ENCODE peak calls at places on chromosome 6, in ten cellular contexts. One of them, this sample, is unnamed.
A peak's percentile ranks its signal among the peaks of the same experiment; 100 is the strongest.

GRCh38 chr6:144151010-144151727 is 852 bp downstream of the STX11 start:
- DNase-seq in fibroblast of lung: no peak
- DNase-seq in cardiac fibroblast: no peak
- DNase-seq in hepatocyte: peak; percentile 28
- DNase-seq in stomach: no peak
- DNase-seq in AG04450: no peak
- DNase-seq in HFFc6: no peak
- DNase-seq in progenitor cell of endocrine pancreas: no peak
- DNase-seq in A549: no peak
- DNase-seq in GM12878: peak; percentile 88
- DNase-seq in this sample: peak; percentile 7

GRCh38 chr6:141510803-141511202 is 621.9 kb upstream of the GJE1 start:
- DNase-seq in fibroblast of lung: peak; percentile 12
- DNase-seq in cardiac fibroblast: no peak
- DNase-seq in hepatocyte: no peak
- DNase-seq in stomach: no peak
- DNase-seq in AG04450: no peak
- DNase-seq in HFFc6: no peak
- DNase-seq in progenitor cell of endocrine pancreas: no peak
- DNase-seq in A549: no peak
- DNase-seq in GM12878: no peak
- DNase-seq in this sample: no peak

GRCh38 chr6:45532626-45533258 is 155.0 kb upstream of the SUPT3H start:
- DNase-seq in fibroblast of lung: peak; percentile 33
- DNase-seq in cardiac fibroblast: peak; percentile 59
- DNase-seq in hepatocyte: no peak
- DNase-seq in stomach: no peak
- DNase-seq in AG04450: no peak
- DNase-seq in HFFc6: no peak
- DNase-seq in progenitor cell of endocrine pancreas: no peak
- DNase-seq in A549: no peak
- DNase-seq in GM12878: no peak
- DNase-seq in this sample: no peak

GRCh38 chr6:150314230-150315188 is 54.3 kb upstream of the IYD start:
- DNase-seq in fibroblast of lung: no peak
- DNase-seq in cardiac fibroblast: no peak
- DNase-seq in hepatocyte: no peak
- DNase-seq in stomach: no peak
- DNase-seq in AG04450: no peak
- DNase-seq in HFFc6: no peak
- DNase-seq in progenitor cell of endocrine pancreas: no peak
- DNase-seq in A549: no peak
- DNase-seq in GM12878: no peak
- DNase-seq in this sample: no peak

GRCh38 chr6:41360314-41360685 is 24.9 kb downstream of the NCR2 start:
- DNase-seq in fibroblast of lung: no peak
- DNase-seq in cardiac fibroblast: no peak
- DNase-seq in hepatocyte: no peak
- DNase-seq in stomach: no peak
- DNase-seq in AG04450: no peak
- DNase-seq in HFFc6: no peak
- DNase-seq in progenitor cell of endocrine pancreas: no peak
- DNase-seq in A549: no peak
- DNase-seq in GM12878: no peak
- DNase-seq in this sample: no peak

GRCh38 chr6:169950558-169950957 is 199.1 kb downstream of the ERMARD start:
- DNase-seq in fibroblast of lung: no peak
- DNase-seq in cardiac fibroblast: peak; percentile 19
- DNase-seq in hepatocyte: no peak
- DNase-seq in stomach: peak; percentile 49
- DNase-seq in AG04450: no peak
- DNase-seq in HFFc6: no peak
- DNase-seq in progenitor cell of endocrine pancreas: no peak
- DNase-seq in A549: no peak
- DNase-seq in GM12878: no peak
- DNase-seq in this sample: no peak

GRCh38 chr6:18147616-18148015 is 7.3 kb downstream of the TPMT start:
- DNase-seq in fibroblast of lung: no peak
- DNase-seq in cardiac fibroblast: no peak
- DNase-seq in hepatocyte: no peak
- DNase-seq in stomach: no peak
- DNase-seq in AG04450: no peak
- DNase-seq in HFFc6: no peak
- DNase-seq in progenitor cell of endocrine pancreas: no peak
- DNase-seq in A549: no peak
- DNase-seq in GM12878: no peak
- DNase-seq in this sample: no peak

GRCh38 chr6:69861986-69862385 is 4.4 kb upstream of the COL19A1 start:
- DNase-seq in fibroblast of lung: peak; percentile 5
- DNase-seq in cardiac fibroblast: no peak
- DNase-seq in hepatocyte: no peak
- DNase-seq in stomach: no peak
- DNase-seq in AG04450: no peak
- DNase-seq in HFFc6: no peak
- DNase-seq in progenitor cell of endocrine pancreas: no peak
- DNase-seq in A549: no peak
- DNase-seq in GM12878: no peak
- DNase-seq in this sample: no peak

GRCh38 chr6:25404693-25405169 is 125.6 kb downstream of the CARMIL1 start:
- DNase-seq in fibroblast of lung: no peak
- DNase-seq in cardiac fibroblast: no peak
- DNase-seq in hepatocyte: no peak
- DNase-seq in stomach: peak; percentile 33
- DNase-seq in AG04450: no peak
- DNase-seq in HFFc6: no peak
- DNase-seq in progenitor cell of endocrine pancreas: no peak
- DNase-seq in A549: no peak
- DNase-seq in GM12878: peak; percentile 90
- DNase-seq in this sample: no peak

GRCh38 chr6:26264547-26264946 is 100.5 kb upstream of the BTN3A2 start:
- DNase-seq in fibroblast of lung: no peak
- DNase-seq in cardiac fibroblast: no peak
- DNase-seq in hepatocyte: no peak
- DNase-seq in stomach: no peak
- DNase-seq in AG04450: no peak
- DNase-seq in HFFc6: no peak
- DNase-seq in progenitor cell of endocrine pancreas: no peak
- DNase-seq in A549: no peak
- DNase-seq in GM12878: no peak
- DNase-seq in this sample: no peak

GRCh38 chr6:91708534-91708933 is 1121.7 kb upstream of the MAP3K7 start:
- DNase-seq in fibroblast of lung: no peak
- DNase-seq in cardiac fibroblast: no peak
- DNase-seq in hepatocyte: no peak
- DNase-seq in stomach: no peak
- DNase-seq in AG04450: no peak
- DNase-seq in HFFc6: no peak
- DNase-seq in progenitor cell of endocrine pancreas: no peak
- DNase-seq in A549: no peak
- DNase-seq in GM12878: no peak
- DNase-seq in this sample: no peak

GRCh38 chr6:121549741-121550140 is 114.3 kb downstream of the GJA1 start:
- DNase-seq in fibroblast of lung: peak; percentile 90
- DNase-seq in cardiac fibroblast: peak; percentile 76
- DNase-seq in hepatocyte: no peak
- DNase-seq in stomach: no peak
- DNase-seq in AG04450: peak; percentile 70
- DNase-seq in HFFc6: peak; percentile 79
- DNase-seq in progenitor cell of endocrine pancreas: no peak
- DNase-seq in A549: no peak
- DNase-seq in GM12878: no peak
- DNase-seq in this sample: no peak

GRCh38 chr6:44039839-44040350 is 87.4 kb downstream of the MRPL14 start:
- DNase-seq in fibroblast of lung: no peak
- DNase-seq in cardiac fibroblast: no peak
- DNase-seq in hepatocyte: no peak
- DNase-seq in stomach: no peak
- DNase-seq in AG04450: no peak
- DNase-seq in HFFc6: no peak
- DNase-seq in progenitor cell of endocrine pancreas: no peak
- DNase-seq in A549: no peak
- DNase-seq in GM12878: no peak
- DNase-seq in this sample: no peak

GRCh38 chr6:16157909-16158308 is 29.0 kb downstream of the MYLIP start:
- DNase-seq in fibroblast of lung: no peak
- DNase-seq in cardiac fibroblast: no peak
- DNase-seq in hepatocyte: no peak
- DNase-seq in stomach: no peak
- DNase-seq in AG04450: no peak
- DNase-seq in HFFc6: no peak
- DNase-seq in progenitor cell of endocrine pancreas: no peak
- DNase-seq in A549: no peak
- DNase-seq in GM12878: no peak
- DNase-seq in this sample: no peak

GRCh38 chr6:95866732-95867131 is 149.0 kb upstream of the FUT9 start:
- DNase-seq in fibroblast of lung: no peak
- DNase-seq in cardiac fibroblast: peak; percentile 0
- DNase-seq in hepatocyte: peak; percentile 32
- DNase-seq in stomach: peak; percentile 41
- DNase-seq in AG04450: no peak
- DNase-seq in HFFc6: no peak
- DNase-seq in progenitor cell of endocrine pancreas: no peak
- DNase-seq in A549: no peak
- DNase-seq in GM12878: no peak
- DNase-seq in this sample: peak; percentile 13
- TF ChIP-seq CTCF in fibroblast of lung: no peak
- TF ChIP-seq CTCF in cardiac fibroblast: peak; percentile 8
- TF ChIP-seq CTCF in hepatocyte: peak; percentile 57
- TF ChIP-seq CTCF in stomach: no peak
- TF ChIP-seq CTCF in AG04450: no peak
- TF ChIP-seq CTCF in HFFc6: no peak
- TF ChIP-seq CTCF in progenitor cell of endocrine pancreas: peak; percentile 58
- TF ChIP-seq CTCF in A549: peak; percentile 15
- TF ChIP-seq CTCF in GM12878: peak; percentile 56
- TF ChIP-seq CTCF in this sample: peak; percentile 45

GRCh38 chr6:188821-189655 is 103.2 kb upstream of the DUSP22 start:
- DNase-seq in fibroblast of lung: peak; percentile 82
- DNase-seq in cardiac fibroblast: peak; percentile 81
- DNase-seq in hepatocyte: peak; percentile 93
- DNase-seq in stomach: peak; percentile 85
- DNase-seq in AG04450: peak; percentile 44
- DNase-seq in HFFc6: peak; percentile 76
- DNase-seq in progenitor cell of endocrine pancreas: peak; percentile 83
- DNase-seq in A549: peak; percentile 74
- DNase-seq in GM12878: peak; percentile 94
- DNase-seq in this sample: peak; percentile 90
- TF ChIP-seq CTCF in fibroblast of lung: peak; percentile 84
- TF ChIP-seq CTCF in cardiac fibroblast: peak; percentile 92
- TF ChIP-seq CTCF in hepatocyte: peak; percentile 94
- TF ChIP-seq CTCF in stomach: no peak
- TF ChIP-seq CTCF in AG04450: peak; percentile 91
- TF ChIP-seq CTCF in HFFc6: peak; percentile 89
- TF ChIP-seq CTCF in progenitor cell of endocrine pancreas: peak; percentile 92
- TF ChIP-seq CTCF in A549: peak; percentile 80
- TF ChIP-seq CTCF in GM12878: peak; percentile 95
- TF ChIP-seq CTCF in this sample: peak; percentile 40

GRCh38 chr6:159590794-159591193 is 102.2 kb downstream of the SOD2 start:
- DNase-seq in fibroblast of lung: no peak
- DNase-seq in cardiac fibroblast: no peak
- DNase-seq in hepatocyte: no peak
- DNase-seq in stomach: no peak
- DNase-seq in AG04450: no peak
- DNase-seq in HFFc6: no peak
- DNase-seq in progenitor cell of endocrine pancreas: no peak
- DNase-seq in A549: no peak
- DNase-seq in GM12878: no peak
- DNase-seq in this sample: no peak

GRCh38 chr6:159594750-159595117 is 98.3 kb downstream of the SOD2 start:
- DNase-seq in fibroblast of lung: peak; percentile 86
- DNase-seq in cardiac fibroblast: peak; percentile 55
- DNase-seq in hepatocyte: no peak
- DNase-seq in stomach: no peak
- DNase-seq in AG04450: no peak
- DNase-seq in HFFc6: peak; percentile 77
- DNase-seq in progenitor cell of endocrine pancreas: no peak
- DNase-seq in A549: peak; percentile 9
- DNase-seq in GM12878: no peak
- DNase-seq in this sample: no peak

GRCh38 chr6:159594106-159594749 is 98.8 kb downstream of the SOD2 start:
- DNase-seq in fibroblast of lung: peak; percentile 80
- DNase-seq in cardiac fibroblast: peak; percentile 39
- DNase-seq in hepatocyte: no peak
- DNase-seq in stomach: no peak
- DNase-seq in AG04450: no peak
- DNase-seq in HFFc6: peak; percentile 33
- DNase-seq in progenitor cell of endocrine pancreas: no peak
- DNase-seq in A549: no peak
- DNase-seq in GM12878: no peak
- DNase-seq in this sample: no peak

GRCh38 chr6:159595173-159595572 is 97.9 kb downstream of the SOD2 start:
- DNase-seq in fibroblast of lung: peak; percentile 59
- DNase-seq in cardiac fibroblast: peak; percentile 66
- DNase-seq in hepatocyte: no peak
- DNase-seq in stomach: no peak
- DNase-seq in AG04450: no peak
- DNase-seq in HFFc6: peak; percentile 64
- DNase-seq in progenitor cell of endocrine pancreas: no peak
- DNase-seq in A549: peak; percentile 5
- DNase-seq in GM12878: no peak
- DNase-seq in this sample: no peak
- TF ChIP-seq CTCF in fibroblast of lung: no peak
- TF ChIP-seq CTCF in cardiac fibroblast: no peak
- TF ChIP-seq CTCF in hepatocyte: no peak
- TF ChIP-seq CTCF in stomach: no peak
- TF ChIP-seq CTCF in AG04450: no peak
- TF ChIP-seq CTCF in HFFc6: no peak
- TF ChIP-seq CTCF in progenitor cell of endocrine pancreas: no peak
- TF ChIP-seq CTCF in A549: no peak
- TF ChIP-seq CTCF in GM12878: no peak
- TF ChIP-seq CTCF in this sample: no peak

DNA sequence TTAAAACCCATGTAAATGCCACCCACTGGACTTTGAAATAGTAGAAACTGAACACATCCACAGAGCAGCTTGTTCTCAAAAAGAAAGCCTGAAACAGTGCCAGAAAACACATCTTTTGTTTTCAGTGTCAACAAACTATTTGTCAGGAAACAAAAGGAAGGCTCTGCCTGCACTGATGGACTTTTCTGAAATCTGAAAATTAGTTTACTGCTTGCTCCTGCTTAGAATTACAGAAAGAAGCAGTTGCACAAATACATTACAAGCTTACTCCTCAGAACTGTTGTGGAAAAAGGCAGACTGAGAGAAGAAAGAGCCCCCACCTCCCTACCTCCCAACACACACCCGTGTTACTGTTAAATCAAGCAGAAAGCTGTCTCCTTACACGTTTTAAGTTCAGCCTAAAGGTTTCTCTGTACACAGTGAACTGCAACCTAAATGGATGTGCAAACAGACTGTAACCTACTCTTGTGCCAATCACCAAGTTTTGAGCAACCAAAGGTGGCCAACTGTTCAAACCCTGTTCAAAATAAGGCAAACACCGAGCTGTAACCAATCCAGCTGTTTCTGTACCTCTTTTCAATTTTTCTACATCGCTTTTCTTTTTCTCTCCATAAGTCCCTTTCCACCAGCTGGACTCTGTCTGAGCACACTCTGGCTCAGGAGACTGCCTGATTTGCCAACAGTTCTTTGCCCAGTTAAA is 43.7 kb downstream of the FRK start:
- DNase-seq in fibroblast of lung: no peak
- DNase-seq in cardiac fibroblast: peak; percentile 71
- DNase-seq in hepatocyte: no peak
- DNase-seq in stomach: no peak
- DNase-seq in AG04450: peak; percentile 46
- DNase-seq in HFFc6: no peak
- DNase-seq in progenitor cell of endocrine pancreas: no peak
- DNase-seq in A549: no peak
- DNase-seq in GM12878: no peak
- DNase-seq in this sample: no peak
- TF ChIP-seq CTCF in fibroblast of lung: no peak
- TF ChIP-seq CTCF in cardiac fibroblast: no peak
- TF ChIP-seq CTCF in hepatocyte: no peak
- TF ChIP-seq CTCF in stomach: no peak
- TF ChIP-seq CTCF in AG04450: no peak
- TF ChIP-seq CTCF in HFFc6: no peak
- TF ChIP-seq CTCF in progenitor cell of endocrine pancreas: no peak
- TF ChIP-seq CTCF in A549: no peak
- TF ChIP-seq CTCF in GM12878: no peak
- TF ChIP-seq CTCF in this sample: no peak